ENCODE peak calls at places on chromosomes 1 and 21, in five cellular contexts. O is IMR-90, R is AG04450, P is cardiac muscle cell, A is fibroblast of the aortic adventitia. T is an unnamed sample.

GRCh38 chr1:76176020-76176419 is 101.5 kb downstream of the ST6GALNAC3 start:
- DNase-seq in O (no peak), R (no peak), P (no peak), A (no peak), T (no peak)

GRCh38 chr21:40177979-40178378 is 310.7 kb downstream of the PCP4 start:
- DNase-seq in O (no peak), R (no peak), P (no peak), A (no peak), T (no peak)

GRCh38 chr1:243883551-243883950 is 33.5 kb upstream of the AKT3 start:
- DNase-seq in O (peak), R (peak), P (no peak), A (peak), T (peak)

GRCh38 chr1:77889240-77889637 is 815 bp downstream of the NEXN start:
- DNase-seq in O (peak), R (peak), P (peak), A (peak), T (peak)

GRCh38 chr1:100575406-100575805 is 37.5 kb downstream of the GPR88 start:
- DNase-seq in O (no peak), R (no peak), P (no peak), A (no peak), T (no peak)

GRCh38 chr1:18948048-18948912 is 8.2 kb downstream of the IFFO2 start:
- DNase-seq in O (no peak), R (no peak), P (no peak), A (peak), T (peak)

GRCh38 chr21:31473685-31474345 is 129.8 kb upstream of the TIAM1 start:
- DNase-seq in O (no peak), R (no peak), P (no peak), A (no peak), T (peak)

GRCh38 chr1:57572016-57572415 is 148.2 kb upstream of the DAB1 start:
- DNase-seq in O (no peak), R (no peak), P (no peak), A (no peak), T (no peak)

GRCh38 chr1:90412563-90412962 is 304.5 kb downstream of the BARHL2 start:
- DNase-seq in O (no peak), R (no peak), P (no peak), A (no peak), T (no peak)

GRCh38 chr1:147168626-147169058 is 3.6 kb downstream of the PRKAB2 start:
- DNase-seq in O (peak), R (no peak), P (peak), A (peak), T (peak)

GRCh38 chr1:7384121-7384520 is 387.0 kb upstream of the VAMP3 start:
- DNase-seq in O (no peak), R (no peak), P (no peak), A (no peak), T (no peak)

GRCh38 chr1:7382971-7383370 is 388.1 kb upstream of the VAMP3 start:
- DNase-seq in O (no peak), R (no peak), P (no peak), A (no peak), T (no peak)

GRCh38 chr1:7384679-7385078 is 386.4 kb upstream of the VAMP3 start:
- DNase-seq in O (no peak), R (no peak), P (no peak), A (no peak), T (no peak)

GRCh38 chr1:7385471-7386225 is 385.4 kb upstream of the VAMP3 start:
- DNase-seq in O (no peak), R (no peak), P (peak), A (no peak), T (no peak)

DNA sequence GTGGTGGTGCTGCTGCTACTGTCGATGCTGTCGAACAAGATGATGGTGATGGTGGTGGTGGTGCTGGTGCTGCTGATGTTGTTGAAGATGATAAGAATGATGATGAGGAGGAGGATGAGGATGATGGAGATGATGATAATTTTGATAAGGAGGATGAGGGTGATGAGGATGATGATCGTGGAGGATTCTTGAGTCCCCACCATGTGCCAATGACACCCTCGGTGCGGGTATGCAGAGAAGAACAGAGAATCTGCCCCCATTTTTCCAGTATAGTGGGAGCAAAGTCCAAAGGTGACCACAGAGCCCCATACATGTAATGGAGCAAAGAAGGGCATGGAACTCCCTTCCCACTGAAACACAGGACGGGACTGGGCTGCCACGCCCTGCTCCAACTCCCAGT is 387.4 kb upstream of the VAMP3 start:
- DNase-seq in O (no peak), R (no peak), P (no peak), A (no peak), T (no peak)
- TF ChIP-seq CTCF in O (no peak), R (no peak), P (no peak), A (no peak), T (no peak)

GRCh38 chr21:46180778-46181391 is 3.4 kb downstream of the SPATC1L start:
- DNase-seq in O (no peak), R (no peak), P (no peak), A (no peak), T (no peak)

GRCh38 chr21:46181436-46181835 is 2.8 kb downstream of the SPATC1L start:
- DNase-seq in O (no peak), R (no peak), P (no peak), A (no peak), T (no peak)

GRCh38 chr21:46181953-46182547 is 2.2 kb downstream of the SPATC1L start:
- DNase-seq in O (no peak), R (no peak), P (no peak), A (no peak), T (no peak)

GRCh38 chr21:46183910-46184624 is at the start of gene SPATC1L:
- DNase-seq in O (peak), R (no peak), P (peak), A (peak), T (peak)

DNA sequence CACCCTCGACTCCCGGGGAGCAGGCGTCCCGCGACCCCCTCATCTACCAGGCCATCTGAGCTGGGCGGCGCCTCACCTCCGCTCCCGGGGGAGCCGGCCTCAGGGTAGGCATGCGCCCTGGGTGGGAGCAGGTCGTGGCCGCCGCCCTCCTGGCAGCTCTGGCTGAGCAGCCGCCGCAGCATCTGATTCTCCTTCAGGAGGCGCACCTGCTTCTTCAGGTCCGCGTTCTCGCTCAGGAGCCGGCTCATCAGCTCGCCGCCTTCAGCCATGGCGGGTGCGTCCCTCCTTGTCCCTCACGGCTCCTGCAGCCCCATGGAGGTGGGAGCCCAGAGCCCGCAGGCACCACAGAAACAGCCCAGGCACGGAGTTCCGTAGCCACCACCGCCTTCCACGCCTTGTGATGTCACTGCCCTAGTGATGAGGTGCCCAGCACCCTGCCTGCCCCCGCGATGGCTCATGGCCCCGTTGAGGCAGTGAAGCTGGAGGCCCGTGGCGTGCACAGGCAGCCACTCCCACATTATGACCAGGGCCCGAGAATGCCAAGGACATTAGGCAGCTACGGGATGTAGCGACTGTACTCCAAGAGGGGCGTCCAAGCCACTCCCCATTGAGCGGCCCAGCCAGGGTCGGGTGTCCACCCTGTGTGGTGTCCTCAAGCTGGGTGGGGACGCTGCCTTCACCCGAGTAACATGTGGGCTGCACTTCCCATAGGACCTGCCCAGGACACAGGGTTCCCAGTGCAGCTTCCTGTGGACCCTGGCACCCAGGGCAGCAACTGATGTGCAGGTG is 1.5 kb downstream of the SPATC1L start:
- DNase-seq in O (no peak), R (no peak), P (no peak), A (peak), T (no peak)
- H3K4me3 ChIP-seq in O (no peak), R (no peak), P (no peak), A (peak), T (no peak)

DNA sequence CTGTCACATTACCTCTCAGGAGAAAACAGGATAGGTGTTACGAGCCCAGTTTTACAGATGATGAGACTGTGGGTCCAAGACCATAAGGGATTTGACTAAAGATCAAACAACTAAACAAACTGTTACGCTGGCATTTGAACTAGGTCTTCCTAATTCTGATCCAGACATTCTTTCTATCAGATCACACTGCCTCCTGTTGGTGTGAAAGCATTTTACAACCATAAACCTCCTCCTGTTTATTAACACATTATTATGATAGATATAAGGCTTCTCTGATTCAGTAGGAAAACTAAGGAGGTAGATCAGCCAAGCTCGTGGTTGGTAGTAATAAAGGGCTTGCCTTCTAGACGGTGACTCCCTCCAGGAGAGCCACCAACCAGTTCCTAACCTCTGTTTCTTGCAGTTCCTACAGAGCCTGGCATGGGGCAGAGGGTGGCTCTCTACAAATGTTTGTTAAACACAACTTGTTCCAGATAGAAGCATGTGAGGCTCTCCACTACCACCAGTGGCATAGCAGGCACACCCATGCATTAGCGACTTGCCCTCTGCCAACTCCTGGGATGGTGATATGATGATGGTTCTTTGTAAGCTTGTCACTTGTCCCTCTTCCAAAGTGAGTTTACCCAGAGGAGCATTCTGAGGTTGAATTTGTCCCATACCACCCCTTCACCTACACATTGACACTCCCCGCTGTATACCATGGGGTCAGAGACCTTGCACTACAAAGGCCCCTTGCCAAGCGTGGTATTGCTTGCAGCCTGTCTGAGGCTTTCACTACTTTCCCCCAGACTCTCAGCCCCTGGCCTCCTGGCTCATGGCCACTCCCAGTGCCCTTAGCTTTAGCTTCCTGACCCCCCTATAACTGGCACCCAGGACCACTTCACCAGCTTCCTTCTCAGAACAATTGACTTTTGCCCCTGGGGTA is 96.4 kb upstream of the HOOK1 start:
- DNase-seq in O (no peak), R (no peak), P (no peak), A (peak), T (no peak)
- TF ChIP-seq CTCF in O (peak), R (no peak), P (peak), A (peak), T (peak)

GRCh38 chr1:89277725-89278124 is 5.1 kb upstream of the GBP5 start:
- DNase-seq in O (no peak), R (no peak), P (no peak), A (no peak), T (no peak)
- H3K4me3 ChIP-seq in O (no peak), R (no peak), P (no peak), A (no peak), T (no peak)

GRCh38 chr1:98556521-98557158 is 104.9 kb upstream of the SNX7 start:
- DNase-seq in O (peak), R (no peak), P (peak), A (peak), T (peak)
- TF ChIP-seq CTCF in O (peak), R (peak), P (peak), A (peak), T (peak)

GRCh38 chr1:183808296-183809027 is 3.5 kb downstream of the RGL1 start:
- DNase-seq in O (no peak), R (no peak), P (no peak), A (peak), T (no peak)

GRCh38 chr1:183807549-183808168 is 2.7 kb downstream of the RGL1 start:
- DNase-seq in O (peak), R (no peak), P (no peak), A (peak), T (peak)

GRCh38 chr1:183806086-183806485 is 1.2 kb downstream of the RGL1 start:
- DNase-seq in O (peak), R (no peak), P (no peak), A (peak), T (peak)

GRCh38 chr1:183804916-183805734 is at the start of gene RGL1:
- DNase-seq in O (peak), R (no peak), P (peak), A (peak), T (peak)

DNA sequence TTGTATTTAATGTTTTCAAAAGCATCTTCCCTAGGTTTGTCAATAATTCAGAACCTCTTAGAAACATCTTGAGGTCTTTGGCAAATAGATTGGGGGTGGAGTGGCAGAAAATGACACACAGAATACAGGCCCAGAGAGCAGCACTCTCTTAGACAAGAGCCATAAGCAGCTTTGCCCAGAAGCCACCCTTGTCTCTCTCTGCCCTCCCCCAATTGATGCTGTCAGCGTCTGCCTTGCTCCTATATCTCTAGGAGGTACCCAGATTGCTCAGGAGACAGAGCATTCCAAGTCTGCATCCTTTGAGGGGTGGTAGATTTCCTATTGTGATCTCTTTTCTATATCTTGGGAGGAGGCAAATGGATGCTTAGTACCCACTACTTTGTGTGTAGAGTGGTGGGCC is 1.7 kb downstream of the RGL1 start:
- DNase-seq in O (no peak), R (no peak), P (no peak), A (no peak), T (no peak)
- H3K4me3 ChIP-seq in O (no peak), R (peak), P (peak), A (peak), T (peak)

DNA sequence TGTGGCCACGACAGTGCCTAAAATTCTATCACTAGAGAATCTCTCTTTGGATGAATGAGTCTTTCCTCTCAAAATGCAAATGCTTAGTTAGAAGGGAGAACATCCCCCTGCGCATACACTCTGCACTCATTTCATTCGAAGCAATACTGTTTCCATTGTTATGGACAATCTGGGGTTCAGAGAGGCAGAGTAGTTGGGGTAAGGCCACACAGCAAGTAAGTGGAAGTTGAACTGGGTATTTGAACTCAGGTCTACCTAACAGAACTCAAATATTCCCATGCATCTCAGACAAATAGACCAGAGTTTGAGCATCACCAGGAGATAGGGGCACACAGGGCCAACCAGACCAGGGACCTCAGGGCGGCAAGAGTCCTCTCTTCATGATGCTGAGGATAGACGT is 25.5 kb downstream of the RAP1GAP start:
- DNase-seq in O (no peak), R (no peak), P (no peak), A (no peak), T (no peak)
- TF ChIP-seq CTCF in O (no peak), R (no peak), P (no peak), A (no peak), T (no peak)

GRCh38 chr1:109272021-109272799 is 10.7 kb downstream of the PSRC1 start:
- DNase-seq in O (no peak), R (no peak), P (no peak), A (no peak), T (no peak)

GRCh38 chr1:109271458-109271857 is 11.5 kb downstream of the PSRC1 start:
- DNase-seq in O (no peak), R (no peak), P (no peak), A (no peak), T (no peak)

GRCh38 chr1:109274533-109275476 is 8.1 kb downstream of the PSRC1 start:
- DNase-seq in O (peak), R (no peak), P (no peak), A (no peak), T (peak)

GRCh38 chr1:109273570-109274288 is 9.2 kb downstream of the PSRC1 start:
- DNase-seq in O (no peak), R (no peak), P (no peak), A (no peak), T (no peak)

DNA sequence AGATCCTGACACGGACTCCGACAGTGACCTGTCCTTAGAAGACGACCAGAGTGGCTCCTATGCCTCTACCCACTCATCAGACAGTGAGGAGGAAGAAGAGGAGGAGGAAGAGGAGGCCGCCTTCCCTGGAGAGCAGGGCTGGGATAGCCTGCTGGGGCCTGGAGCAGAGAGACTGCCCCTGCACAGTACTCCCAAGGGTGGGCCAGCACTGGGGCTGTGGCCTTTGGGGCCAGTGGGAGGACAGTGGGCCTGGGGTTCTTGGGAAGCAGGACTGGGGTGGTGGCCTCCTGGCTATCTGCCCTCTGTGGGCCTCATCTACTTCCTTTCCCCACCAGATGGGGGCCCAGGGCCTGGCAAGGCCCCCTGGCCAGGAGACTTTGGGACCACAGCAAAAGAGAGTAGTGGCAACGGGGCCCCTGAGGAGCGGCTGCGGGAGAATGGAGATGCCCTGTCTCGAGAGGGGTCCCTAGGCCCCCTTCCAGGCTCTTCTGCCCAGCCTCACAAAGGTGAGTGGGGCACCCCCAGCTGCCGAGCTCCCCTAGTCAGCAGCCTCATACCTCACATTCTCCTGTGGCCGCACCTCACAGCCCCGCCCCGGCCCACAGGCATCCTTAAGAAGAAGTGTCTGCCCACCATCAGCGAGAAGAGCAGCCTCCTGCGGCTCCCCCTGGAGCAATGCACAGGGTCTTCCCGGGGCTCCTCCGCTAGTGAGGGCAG is 10.0 kb downstream of the PSRC1 start:
- DNase-seq in O (no peak), R (no peak), P (no peak), A (no peak), T (no peak)
- H3K4me3 ChIP-seq in O (no peak), R (no peak), P (no peak), A (no peak), T (no peak)

GRCh38 chr1:53949023-53949611 is 3.0 kb downstream of the LRRC42 start:
- DNase-seq in O (peak), R (no peak), P (peak), A (peak), T (peak)

GRCh38 chr1:53948291-53948690 is 2.1 kb downstream of the LRRC42 start:
- DNase-seq in O (no peak), R (no peak), P (no peak), A (no peak), T (no peak)

GRCh38 chr1:53946252-53947171 is at the start of gene LRRC42:
- DNase-seq in O (no peak), R (no peak), P (no peak), A (no peak), T (no peak)

GRCh38 chr1:53945433-53946251 is at the start of gene IFT25:
- DNase-seq in O (peak), R (peak), P (peak), A (peak), T (peak)

GRCh38 chr1:53947172-53947835 is 1.2 kb downstream of the LRRC42 start:
- DNase-seq in O (no peak), R (no peak), P (no peak), A (no peak), T (no peak)
- TF ChIP-seq CTCF in O (no peak), R (no peak), P (no peak), A (no peak), T (no peak)